ENCODE peak calls at places on chromosome 15, in six cellular contexts. T is adrenal gland, B is choroid plexus epithelial cell, E is colonic mucosa, R is body of pancreas, K is adipocyte. J is an unnamed sample.

GRCh38 chr15:90400005-90400758 is 12.1 kb downstream of the IQGAP1 start:
- DNase-seq in T (no peak), B (no peak), E (no peak), R (peak; percentile 19), K (no peak), J (no peak)

GRCh38 chr15:101613130-101614000 is 38.8 kb downstream of the TM2D3 start:
- DNase-seq in T (peak; percentile 70), B (peak; percentile 63), E (peak; percentile 77), R (peak; percentile 72), K (no peak), J (peak; percentile 62)

GRCh38 chr15:60844431-60845174 is 365.7 kb upstream of the ICE2 start:
- DNase-seq in T (no peak), B (no peak), E (no peak), R (no peak), K (no peak), J (no peak)

GRCh38 chr15:69154684-69155083 is 5.8 kb upstream of the GLCE start:
- DNase-seq in T (no peak), B (peak; percentile 88), E (no peak), R (no peak), K (peak; percentile 62), J (no peak)

GRCh38 chr15:90161946-90162345 is 39.2 kb upstream of the SEMA4B start:
- DNase-seq in T (no peak), B (no peak), E (no peak), R (no peak), K (no peak), J (no peak)

GRCh38 chr15:85583404-85584390 is 203.3 kb downstream of the AKAP13 start:
- DNase-seq in T (peak; percentile 40), B (peak; percentile 78), E (peak; percentile 56), R (peak; percentile 45), K (no peak), J (no peak)

GRCh38 chr15:78280289-78281072 is 16.1 kb downstream of the DNAJA4 start:
- DNase-seq in T (no peak), B (no peak), E (no peak), R (no peak), K (no peak), J (no peak)

GRCh38 chr15:90031231-90031791 is 30.2 kb downstream of the ZNF710 start:
- DNase-seq in T (no peak), B (peak; percentile 72), E (no peak), R (no peak), K (no peak), J (no peak)

GRCh38 chr15:68578960-68579935 is at the start of gene CORO2B:
- DNase-seq in T (no peak), B (peak; percentile 42), E (no peak), R (peak; percentile 31), K (peak; percentile 59), J (no peak)

GRCh38 chr15:97745481-97746071 is 214.9 kb upstream of the ARRDC4 start:
- DNase-seq in T (no peak), B (peak; percentile 28), E (peak; percentile 78), R (peak; percentile 47), K (peak; percentile 1), J (peak; percentile 2)

GRCh38 chr15:66723826-66724731 is 22.0 kb downstream of the SMAD6 start:
- DNase-seq in T (no peak), B (peak; percentile 82), E (no peak), R (no peak), K (peak; percentile 80), J (no peak)

GRCh38 chr15:49044002-49044401 is 2.2 kb downstream of the SECISBP2L start:
- DNase-seq in T (no peak), B (no peak), E (no peak), R (no peak), K (no peak), J (no peak)

GRCh38 chr15:40439461-40440299 is 1.1 kb upstream of the BAHD1 start:
- DNase-seq in T (peak; percentile 79), B (peak; percentile 34), E (peak; percentile 59), R (peak; percentile 73), K (peak; percentile 64), J (no peak)

GRCh38 chr15:38072507-38073277 is 138.3 kb downstream of the TMCO5A start:
- DNase-seq in T (peak; percentile 62), B (peak; percentile 92), E (peak; percentile 56), R (peak; percentile 65), K (peak; percentile 86), J (no peak)

GRCh38 chr15:55921744-55922143 is 71.7 kb downstream of the NEDD4 start:
- DNase-seq in T (no peak), B (no peak), E (no peak), R (no peak), K (no peak), J (no peak)

GRCh38 chr15:59401810-59402569 is 29.3 kb upstream of the MYO1E start:
- DNase-seq in T (no peak), B (no peak), E (peak; percentile 50), R (no peak), K (no peak), J (no peak)

GRCh38 chr15:90207252-90207651 is 6.1 kb downstream of the SEMA4B start:
- DNase-seq in T (no peak), B (no peak), E (no peak), R (no peak), K (no peak), J (no peak)

GRCh38 chr15:95365615-95366107 is 964.8 kb upstream of the NR2F2 start:
- DNase-seq in T (peak; percentile 8), B (peak; percentile 85), E (no peak), R (no peak), K (no peak), J (no peak)

GRCh38 chr15:63456253-63456652 is 48.1 kb upstream of the USP3 start:
- DNase-seq in T (no peak), B (no peak), E (no peak), R (no peak), K (no peak), J (no peak)

DNA sequence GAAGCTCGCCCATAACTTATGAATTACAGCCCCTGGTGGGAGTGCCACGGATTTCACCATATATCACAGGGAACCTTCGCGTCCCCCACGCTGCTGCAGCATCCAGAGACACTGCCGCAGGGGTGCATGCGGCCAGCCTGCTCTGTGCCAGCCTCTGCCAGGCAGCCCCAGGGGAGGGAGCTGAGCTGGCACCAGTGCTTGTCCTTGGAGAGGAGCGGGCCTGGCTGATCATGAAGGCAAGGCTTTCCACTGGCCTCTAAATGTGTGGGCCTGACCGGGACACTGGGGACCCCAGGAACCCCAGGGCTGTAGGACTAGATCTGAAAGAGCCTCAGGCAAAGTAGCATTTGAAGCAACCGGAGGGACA is 114.3 kb downstream of the ETFA start:
- DNase-seq in T (peak; percentile 82), B (no peak), E (no peak), R (peak; percentile 43), K (no peak), J (no peak)
- H3K4me3 ChIP-seq in T (no peak overlapping the region), B (no peak overlapping the region), E (no peak overlapping the region), R (no peak overlapping the region), K (no peak overlapping the region), J (no peak overlapping the region)

GRCh38 chr15:73054417-73054963 is 2.2 kb downstream of the NEO1 start:
- DNase-seq in T (no peak), B (no peak), E (peak; percentile 73), R (no peak), K (no peak), J (no peak)
- H3K4me3 ChIP-seq in T (no peak overlapping the region), B (no peak overlapping the region), E (peak overlapping the region; percentile 74), R (no peak overlapping the region), K (no peak overlapping the region), J (no peak overlapping the region)

DNA sequence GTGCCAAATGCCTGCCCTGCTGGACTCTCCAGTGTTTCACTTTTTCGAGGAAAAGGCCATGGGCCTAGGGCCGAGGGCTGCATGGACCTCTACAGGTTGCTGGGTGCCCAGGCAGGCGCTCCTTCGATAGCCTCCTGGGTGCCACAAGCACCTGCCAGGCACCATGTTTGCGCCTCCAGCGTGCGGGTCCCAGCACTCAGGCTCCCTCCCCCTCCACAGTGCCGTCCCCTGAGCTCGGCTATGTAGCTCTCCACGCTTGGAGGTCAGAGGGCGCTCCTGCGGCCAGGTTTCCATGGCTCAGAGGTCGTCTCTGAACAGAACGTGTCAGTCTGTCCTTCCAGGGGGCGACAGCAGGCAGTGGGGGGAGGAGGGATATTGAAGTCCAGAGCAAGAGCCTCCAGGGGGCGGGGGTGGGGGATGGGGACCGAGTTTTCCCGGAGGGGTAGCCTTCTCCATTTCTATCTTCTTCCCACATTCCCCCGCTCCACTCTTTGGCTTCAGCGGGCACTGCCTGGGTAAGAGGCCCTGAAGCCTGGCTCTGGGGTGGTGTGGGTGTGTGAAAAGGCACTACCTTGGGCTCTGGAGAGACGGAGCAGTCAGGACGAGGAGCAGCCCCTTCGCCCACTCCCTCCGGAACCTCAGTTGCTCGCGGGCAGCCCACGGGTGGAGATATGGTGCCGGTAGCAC is 3.6 kb downstream of the ONECUT1 start:
- DNase-seq in T (no peak), B (no peak), E (no peak), R (peak; percentile 57), K (no peak), J (no peak)
- H3K4me3 ChIP-seq in T (no peak overlapping the region), B (no peak overlapping the region), E (no peak overlapping the region), R (peak overlapping the region; percentile 57), K (no peak overlapping the region), J (no peak overlapping the region)

DNA sequence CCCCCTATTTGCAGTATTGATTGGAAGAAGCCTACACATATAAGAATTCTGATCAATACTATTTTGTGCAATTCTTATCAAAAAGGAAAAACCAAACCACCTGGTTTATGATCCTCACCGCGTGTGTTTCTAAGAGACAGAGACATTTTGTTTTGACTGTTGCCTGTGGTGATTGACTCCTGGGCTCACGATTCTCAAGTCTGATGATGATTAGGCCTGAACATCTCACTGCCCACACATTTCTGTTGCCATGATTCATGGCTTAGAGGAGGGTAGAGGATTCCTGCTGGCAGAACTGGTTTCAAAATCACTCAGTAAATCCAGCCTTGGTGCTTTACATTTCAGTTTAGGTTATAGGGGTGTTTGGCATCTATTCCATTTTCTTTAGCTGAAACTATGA is 88.3 kb upstream of the UBE3A start:
- DNase-seq in T (no peak), B (no peak), E (no peak), R (no peak), K (no peak), J (no peak)
- H3K4me3 ChIP-seq in T (no peak overlapping the region), B (no peak overlapping the region), E (no peak overlapping the region), R (no peak overlapping the region), K (no peak overlapping the region), J (no peak overlapping the region)

DNA sequence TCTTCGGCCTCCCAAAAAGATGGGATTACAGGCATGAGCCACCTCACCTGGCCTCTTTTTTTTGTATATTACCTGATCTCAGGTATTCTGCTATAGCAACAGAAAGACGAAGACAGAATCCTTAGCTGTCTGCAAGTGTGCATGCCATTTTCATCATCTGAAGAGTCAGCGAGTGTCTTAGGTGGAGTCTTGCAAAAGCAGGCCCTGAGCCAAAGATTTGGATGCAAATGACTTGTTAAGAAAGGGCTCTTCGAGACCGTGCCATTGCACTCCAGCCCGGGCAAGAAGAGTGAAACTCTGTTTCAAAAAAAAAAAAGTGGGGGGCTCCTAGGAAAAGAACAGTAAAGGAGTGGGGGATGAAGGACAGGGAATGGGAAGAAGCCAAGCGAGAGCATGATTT is 10.2 kb upstream of the TRIM69 start:
- DNase-seq in T (no peak), B (peak; percentile 58), E (no peak), R (no peak), K (no peak), J (no peak)
- H3K4me3 ChIP-seq in T (no peak overlapping the region), B (no peak overlapping the region), E (no peak overlapping the region), R (no peak overlapping the region), K (peak overlapping the region; percentile 60), J (no peak overlapping the region)

J was measured in LNCaP clone FGC.